ENCODE peak calls at places on chromosomes 4 and X, in eight cellular contexts. One of them, this sample, is unnamed.

GRCh38 chr4:38128478-38129451 is 168.6 kb downstream of the PTTG2 start:
- DNase-seq in upper lobe of right lung: no peak
- DNase-seq in adrenal gland: no peak
- DNase-seq in cardiac muscle cell: no peak
- DNase-seq in adipocyte: no peak
- DNase-seq in endothelial cell of umbilical vein: no peak
- DNase-seq in uterus: no peak
- DNase-seq in A673: no peak
- DNase-seq in this sample: no peak

GRCh38 chrX:40172169-40172979 is 74.6 kb upstream of the BCOR start:
- DNase-seq in upper lobe of right lung: peak; percentile 85
- DNase-seq in adrenal gland: no peak
- DNase-seq in cardiac muscle cell: peak; percentile 62
- DNase-seq in adipocyte: peak; percentile 76
- DNase-seq in endothelial cell of umbilical vein: peak; percentile 58
- DNase-seq in uterus: peak; percentile 71
- DNase-seq in A673: peak; percentile 64
- DNase-seq in this sample: peak; percentile 94

GRCh38 chr4:24248674-24249644 is 335.4 kb downstream of the DHX15 start:
- DNase-seq in upper lobe of right lung: no peak
- DNase-seq in adrenal gland: no peak
- DNase-seq in cardiac muscle cell: peak; percentile 52
- DNase-seq in adipocyte: no peak
- DNase-seq in endothelial cell of umbilical vein: no peak
- DNase-seq in uterus: no peak
- DNase-seq in A673: no peak
- DNase-seq in this sample: peak; percentile 67

GRCh38 chrX:119729408-119730201 is 28.8 kb upstream of the SOWAHD start:
- DNase-seq in upper lobe of right lung: peak; percentile 64
- DNase-seq in adrenal gland: peak; percentile 62
- DNase-seq in cardiac muscle cell: peak; percentile 64
- DNase-seq in adipocyte: peak; percentile 86
- DNase-seq in endothelial cell of umbilical vein: peak; percentile 59
- DNase-seq in uterus: peak; percentile 60
- DNase-seq in A673: peak; percentile 75
- DNase-seq in this sample: no peak

GRCh38 chrX:51853251-51853650 is 40.2 kb upstream of the MAGED1 start:
- DNase-seq in upper lobe of right lung: no peak
- DNase-seq in adrenal gland: no peak
- DNase-seq in cardiac muscle cell: no peak
- DNase-seq in adipocyte: no peak
- DNase-seq in endothelial cell of umbilical vein: no peak
- DNase-seq in uterus: no peak
- DNase-seq in A673: no peak
- DNase-seq in this sample: no peak

GRCh38 chrX:40579880-40580536 is 762 bp upstream of the ATP6AP2 start:
- DNase-seq in upper lobe of right lung: no peak
- DNase-seq in adrenal gland: no peak
- DNase-seq in cardiac muscle cell: no peak
- DNase-seq in adipocyte: no peak
- DNase-seq in endothelial cell of umbilical vein: peak; percentile 0
- DNase-seq in uterus: no peak
- DNase-seq in A673: no peak
- DNase-seq in this sample: no peak

GRCh38 chrX:115344885-115345653 is 55.6 kb downstream of the LUZP4 start:
- DNase-seq in upper lobe of right lung: peak; percentile 87
- DNase-seq in adrenal gland: peak; percentile 91
- DNase-seq in cardiac muscle cell: peak; percentile 94
- DNase-seq in adipocyte: peak; percentile 95
- DNase-seq in endothelial cell of umbilical vein: peak; percentile 94
- DNase-seq in uterus: peak; percentile 95
- DNase-seq in A673: peak; percentile 94
- DNase-seq in this sample: peak; percentile 96

GRCh38 chr4:55488716-55489115 is 58.0 kb downstream of the CLOCK start:
- DNase-seq in upper lobe of right lung: no peak
- DNase-seq in adrenal gland: no peak
- DNase-seq in cardiac muscle cell: no peak
- DNase-seq in adipocyte: no peak
- DNase-seq in endothelial cell of umbilical vein: no peak
- DNase-seq in uterus: no peak
- DNase-seq in A673: no peak
- DNase-seq in this sample: no peak

GRCh38 chr4:22099896-22100295 is 151.3 kb upstream of the KCNIP4 start:
- DNase-seq in upper lobe of right lung: no peak
- DNase-seq in adrenal gland: no peak
- DNase-seq in cardiac muscle cell: no peak
- DNase-seq in adipocyte: peak; percentile 48
- DNase-seq in endothelial cell of umbilical vein: no peak
- DNase-seq in uterus: no peak
- DNase-seq in A673: no peak
- DNase-seq in this sample: peak; percentile 55

GRCh38 chr4:18691431-18692200 is 670.1 kb upstream of the LCORL start:
- DNase-seq in upper lobe of right lung: no peak
- DNase-seq in adrenal gland: no peak
- DNase-seq in cardiac muscle cell: peak; percentile 10
- DNase-seq in adipocyte: no peak
- DNase-seq in endothelial cell of umbilical vein: no peak
- DNase-seq in uterus: no peak
- DNase-seq in A673: no peak
- DNase-seq in this sample: no peak

GRCh38 chrX:138917781-138918180 is 206.3 kb upstream of the FGF13 start:
- DNase-seq in upper lobe of right lung: no peak
- DNase-seq in adrenal gland: no peak
- DNase-seq in cardiac muscle cell: no peak
- DNase-seq in adipocyte: no peak
- DNase-seq in endothelial cell of umbilical vein: no peak
- DNase-seq in uterus: no peak
- DNase-seq in A673: peak; percentile 44
- DNase-seq in this sample: no peak

GRCh38 chr4:7342223-7342576 is 92.5 kb downstream of the PSAPL1 start:
- DNase-seq in upper lobe of right lung: peak; percentile 47
- DNase-seq in adrenal gland: no peak
- DNase-seq in cardiac muscle cell: no peak
- DNase-seq in adipocyte: no peak
- DNase-seq in endothelial cell of umbilical vein: no peak
- DNase-seq in uterus: no peak
- DNase-seq in A673: no peak
- DNase-seq in this sample: peak; percentile 61

GRCh38 chrX:153922932-153923857 is 2.9 kb downstream of the ARHGAP4 start:
- DNase-seq in upper lobe of right lung: peak; percentile 85
- DNase-seq in adrenal gland: peak; percentile 88
- DNase-seq in cardiac muscle cell: no peak
- DNase-seq in adipocyte: peak; percentile 66
- DNase-seq in endothelial cell of umbilical vein: peak; percentile 58
- DNase-seq in uterus: peak; percentile 89
- DNase-seq in A673: no peak
- DNase-seq in this sample: peak; percentile 97
- H3K4me1 ChIP-seq in upper lobe of right lung: peaks cover 13% of the 10 kb centered on the region
- H3K4me1 ChIP-seq in adrenal gland: peaks cover 30% of the 10 kb centered on the region
- H3K4me1 ChIP-seq in cardiac muscle cell: peaks cover 11% of the 10 kb centered on the region
- H3K4me1 ChIP-seq in adipocyte: peaks cover 24% of the 10 kb centered on the region
- H3K4me1 ChIP-seq in endothelial cell of umbilical vein: peaks cover 45% of the 10 kb centered on the region
- H3K4me1 ChIP-seq in uterus: peaks cover 9% of the 10 kb centered on the region
- H3K4me1 ChIP-seq in A673: peaks cover 20% of the 10 kb centered on the region
- H3K4me1 ChIP-seq in this sample: no peaks in the 10 kb centered on the region

GRCh38 chr4:48493485-48494100 is 3.5 kb downstream of the ZAR1 start:
- DNase-seq in upper lobe of right lung: no peak
- DNase-seq in adrenal gland: no peak
- DNase-seq in cardiac muscle cell: peak; percentile 19
- DNase-seq in adipocyte: peak; percentile 57
- DNase-seq in endothelial cell of umbilical vein: no peak
- DNase-seq in uterus: no peak
- DNase-seq in A673: peak; percentile 21
- DNase-seq in this sample: peak; percentile 45

GRCh38 chr4:48491514-48492176 is 1.6 kb downstream of the ZAR1 start:
- DNase-seq in upper lobe of right lung: no peak
- DNase-seq in adrenal gland: no peak
- DNase-seq in cardiac muscle cell: no peak
- DNase-seq in adipocyte: no peak
- DNase-seq in endothelial cell of umbilical vein: no peak
- DNase-seq in uterus: no peak
- DNase-seq in A673: no peak
- DNase-seq in this sample: peak; percentile 46

GRCh38 chr4:48490012-48490679 is at the start of gene ZAR1:
- DNase-seq in upper lobe of right lung: peak; percentile 64
- DNase-seq in adrenal gland: no peak
- DNase-seq in cardiac muscle cell: peak; percentile 18
- DNase-seq in adipocyte: no peak
- DNase-seq in endothelial cell of umbilical vein: no peak
- DNase-seq in uterus: no peak
- DNase-seq in A673: no peak
- DNase-seq in this sample: peak; percentile 89

GRCh38 chr4:48489683-48490011 is 405 bp upstream of the ZAR1 start:
- DNase-seq in upper lobe of right lung: no peak
- DNase-seq in adrenal gland: no peak
- DNase-seq in cardiac muscle cell: no peak
- DNase-seq in adipocyte: no peak
- DNase-seq in endothelial cell of umbilical vein: no peak
- DNase-seq in uterus: no peak
- DNase-seq in A673: no peak
- DNase-seq in this sample: peak; percentile 77

GRCh38 chr4:48490680-48491513 is 845 bp downstream of the ZAR1 start:
- DNase-seq in upper lobe of right lung: no peak
- DNase-seq in adrenal gland: no peak
- DNase-seq in cardiac muscle cell: no peak
- DNase-seq in adipocyte: no peak
- DNase-seq in endothelial cell of umbilical vein: no peak
- DNase-seq in uterus: no peak
- DNase-seq in A673: no peak
- DNase-seq in this sample: peak; percentile 78
- H3K36me3 ChIP-seq in upper lobe of right lung: no peaks in the 10 kb centered on the region
- H3K36me3 ChIP-seq in adrenal gland: no peaks in the 10 kb centered on the region
- H3K36me3 ChIP-seq in cardiac muscle cell: no peaks in the 10 kb centered on the region
- H3K36me3 ChIP-seq in adipocyte: no peaks in the 10 kb centered on the region
- H3K36me3 ChIP-seq in endothelial cell of umbilical vein: no peaks in the 10 kb centered on the region
- H3K36me3 ChIP-seq in uterus: no peaks in the 10 kb centered on the region
- H3K36me3 ChIP-seq in A673: no peaks in the 10 kb centered on the region
- H3K36me3 ChIP-seq in this sample: no peaks in the 10 kb centered on the region

GRCh38 chrX:151962034-151962433 is 12.4 kb downstream of the GABRE start:
- DNase-seq in upper lobe of right lung: no peak
- DNase-seq in adrenal gland: no peak
- DNase-seq in cardiac muscle cell: no peak
- DNase-seq in adipocyte: no peak
- DNase-seq in endothelial cell of umbilical vein: no peak
- DNase-seq in uterus: no peak
- DNase-seq in A673: no peak
- DNase-seq in this sample: no peak
- H3K9me3 ChIP-seq in upper lobe of right lung: no peaks in the 10 kb centered on the region
- H3K9me3 ChIP-seq in adrenal gland: no peaks in the 10 kb centered on the region
- H3K9me3 ChIP-seq in cardiac muscle cell: no peaks in the 10 kb centered on the region
- H3K9me3 ChIP-seq in adipocyte: no peaks in the 10 kb centered on the region
- H3K9me3 ChIP-seq in endothelial cell of umbilical vein: no peaks in the 10 kb centered on the region
- H3K9me3 ChIP-seq in uterus: no peaks in the 10 kb centered on the region
- H3K9me3 ChIP-seq in A673: no peaks in the 10 kb centered on the region
- H3K9me3 ChIP-seq in this sample: no peaks in the 10 kb centered on the region

GRCh38 chr4:93299116-93299515 is 529.4 kb upstream of the ATOH1 start:
- DNase-seq in upper lobe of right lung: no peak
- DNase-seq in adrenal gland: no peak
- DNase-seq in cardiac muscle cell: no peak
- DNase-seq in adipocyte: no peak
- DNase-seq in endothelial cell of umbilical vein: no peak
- DNase-seq in uterus: no peak
- DNase-seq in A673: no peak
- DNase-seq in this sample: no peak
- H3K4me1 ChIP-seq in upper lobe of right lung: no peaks in the 10 kb centered on the region
- H3K4me1 ChIP-seq in adrenal gland: no peaks in the 10 kb centered on the region
- H3K4me1 ChIP-seq in cardiac muscle cell: no peaks in the 10 kb centered on the region
- H3K4me1 ChIP-seq in adipocyte: no peaks in the 10 kb centered on the region
- H3K4me1 ChIP-seq in endothelial cell of umbilical vein: no peaks in the 10 kb centered on the region
- H3K4me1 ChIP-seq in uterus: no peaks in the 10 kb centered on the region
- H3K4me1 ChIP-seq in A673: no peaks in the 10 kb centered on the region
- H3K4me1 ChIP-seq in this sample: no peaks in the 10 kb centered on the region